ENCODE peak calls at places on chromosomes 16 and 17, in seven cellular contexts. Y is fibroblast of lung, B is heart right ventricle, X is ascending aorta, J is small intestine, L is GM23338, F is gastrocnemius medialis. E is an unnamed sample. For H3K27me3 and H3K4me1, the result is how much of the 10 kb centered on the place peaks cover.

GRCh38 chr16:75589301-75589700 is 23.1 kb downstream of the GABARAPL2 start:
- DNase-seq in Y (peak), B (peak), X (no peak), J (no peak), L (no peak), F (no peak), E (no peak)

GRCh38 chr16:11977206-11978041 is 890 bp downstream of the SNX29 start:
- DNase-seq in Y (peak), B (peak), X (no peak), J (no peak), L (no peak), F (no peak), E (no peak)

GRCh38 chr16:6905601-6906000 is 427.0 kb upstream of the RBFOX1 start:
- DNase-seq in Y (no peak), B (no peak), X (no peak), J (no peak), L (no peak), F (no peak), E (no peak)

GRCh38 chr17:5819396-5819795 is 235.1 kb upstream of the NLRP1 start:
- DNase-seq in Y (peak), B (no peak), X (no peak), J (no peak), L (no peak), F (no peak), E (no peak)

GRCh38 chr16:56517206-56517605 is 2.6 kb downstream of the BBS2 start:
- DNase-seq in Y (no peak), B (no peak), X (no peak), J (no peak), L (no peak), F (no peak), E (no peak)

GRCh38 chr17:75475851-75476250 is 19.4 kb downstream of the TMEM94 start:
- DNase-seq in Y (peak), B (peak), X (no peak), J (no peak), L (no peak), F (no peak), E (no peak)

GRCh38 chr16:54080524-54081008 is 206.0 kb downstream of the IRX3 start:
- DNase-seq in Y (peak), B (no peak), X (no peak), J (no peak), L (no peak), F (no peak), E (no peak)

GRCh38 chr16:83475108-83475507 is 332.7 kb upstream of the HSBP1 start:
- DNase-seq in Y (no peak), B (no peak), X (no peak), J (no peak), L (no peak), F (no peak), E (no peak)

GRCh38 chr17:75738218-75738802 is 17.1 kb downstream of the ITGB4 start:
- DNase-seq in Y (no peak), B (no peak), X (no peak), J (no peak), L (no peak), F (no peak), E (no peak)

GRCh38 chr17:18951941-18952842 is at the start of gene SLC5A10:
- DNase-seq in Y (no peak), B (no peak), X (no peak), J (no peak), L (peak), F (no peak), E (no peak)

GRCh38 chr17:6470146-6470718 is 26.0 kb downstream of the PIMREG start:
- DNase-seq in Y (no peak), B (no peak), X (no peak), J (no peak), L (no peak), F (no peak), E (no peak)

GRCh38 chr17:67557921-67558320 is 159.8 kb upstream of the NOL11 start:
- DNase-seq in Y (peak), B (no peak), X (no peak), J (no peak), L (no peak), F (no peak), E (no peak)

GRCh38 chr17:80565347-80566053 is 20.9 kb downstream of the RPTOR start:
- DNase-seq in Y (no peak), B (no peak), X (no peak), J (no peak), L (peak), F (no peak), E (no peak)

DNA sequence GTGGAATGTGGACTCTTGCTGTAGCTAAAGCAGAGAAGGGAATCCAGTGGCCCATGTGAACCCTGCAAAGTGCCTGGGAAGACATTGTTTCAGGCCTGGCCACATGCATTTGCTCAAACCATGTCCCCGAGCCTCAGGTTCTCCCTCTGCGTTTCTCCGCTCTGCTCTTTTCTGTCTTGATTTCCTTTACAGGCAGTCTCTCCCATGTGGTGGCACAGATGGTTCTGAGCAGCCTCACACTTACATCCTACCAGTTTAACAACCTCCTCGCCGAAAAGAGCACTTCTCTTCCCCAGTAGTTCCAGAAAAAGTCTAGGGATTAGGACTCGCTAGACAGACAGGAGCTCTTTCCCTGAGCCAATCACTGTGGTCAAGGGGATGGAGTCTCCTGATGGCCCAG is 28.3 kb upstream of the MYH10 start:
- DNase-seq in Y (no peak), B (no peak), X (no peak), J (no peak), L (no peak), F (no peak), E (no peak)
- H3K27me3 ChIP-seq in Y (under half), B (under half), X (under half), J (under half), L (under half), F (under half), E (under half)

DNA sequence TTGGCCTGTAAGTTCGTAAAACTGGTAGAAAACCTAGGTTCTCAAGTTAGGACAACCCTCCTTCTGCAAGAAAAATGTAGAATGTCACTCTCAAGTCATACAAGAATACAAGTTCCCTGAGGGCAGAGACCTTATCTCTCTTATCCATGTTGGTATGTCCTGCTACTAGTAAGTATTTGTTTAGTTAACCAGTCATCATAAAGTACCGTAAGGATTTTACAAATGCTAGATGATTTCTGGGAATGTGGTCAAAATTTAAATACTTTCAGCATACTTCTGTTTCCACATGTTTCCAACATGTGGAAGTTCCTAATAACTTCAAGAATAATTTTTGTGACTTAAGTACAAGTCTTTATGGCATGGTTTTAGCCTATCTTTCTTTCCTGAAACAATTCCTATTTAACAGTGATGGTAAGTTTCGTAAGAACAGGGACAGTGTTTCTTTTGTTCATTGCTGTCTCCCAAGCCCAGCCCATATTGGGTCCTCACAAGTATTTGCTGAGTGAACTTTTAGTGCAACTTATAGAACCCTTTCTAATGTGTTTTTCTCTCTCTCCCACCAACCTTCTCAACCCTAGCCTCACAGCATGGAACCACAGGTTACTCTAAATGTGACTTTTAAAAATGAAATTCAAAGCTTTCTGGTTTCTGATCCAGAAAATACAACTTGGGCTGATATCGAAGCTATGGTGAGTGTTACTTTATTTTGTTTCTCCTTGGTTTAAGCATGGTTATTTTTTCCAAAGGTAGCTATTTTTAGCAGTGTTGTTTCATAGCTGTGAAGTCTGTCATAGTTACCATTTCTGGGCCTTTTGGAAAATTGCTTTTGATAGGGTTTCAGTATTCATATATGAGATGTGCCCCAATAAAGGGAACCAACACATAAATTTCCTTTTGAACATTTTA is 4.5 kb downstream of the NBR1 start:
- DNase-seq in Y (peak), B (no peak), X (no peak), J (peak), L (no peak), F (no peak), E (no peak)
- H3K27ac ChIP-seq in Y (peak), B (peak), X (peak), J (peak), L (peak), F (peak), E (peak)

DNA sequence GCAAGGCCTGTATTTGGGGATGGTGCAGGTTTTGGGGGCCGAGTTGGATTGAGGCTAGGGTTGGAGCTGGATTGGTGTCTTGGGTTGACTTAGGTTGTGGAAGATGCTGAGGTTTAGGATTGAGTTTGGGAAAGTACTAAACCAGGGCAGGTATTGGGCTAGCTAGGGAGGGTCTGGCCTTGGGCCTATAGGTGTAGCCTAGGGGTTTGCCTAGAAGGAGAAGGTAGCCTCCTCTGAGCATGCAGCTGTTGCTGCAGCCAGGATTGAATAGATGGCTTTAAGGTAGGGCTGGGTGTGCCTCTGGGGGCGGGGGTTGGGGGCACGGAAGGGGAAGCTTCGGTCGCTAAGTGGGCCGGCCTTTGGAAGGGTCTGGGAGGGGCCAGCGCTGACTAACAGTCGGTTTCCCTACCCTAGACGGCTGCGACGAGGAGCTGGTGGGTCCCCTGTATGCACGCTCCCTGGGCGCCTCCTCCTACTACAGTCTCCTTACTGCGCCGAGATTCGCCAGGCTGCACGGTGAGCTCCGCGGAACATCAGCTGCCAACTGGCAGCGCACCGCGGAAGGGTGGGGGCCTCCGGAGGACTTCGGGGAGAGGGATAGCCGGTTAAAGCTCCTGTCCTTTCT is 1.2 kb downstream of the CNTNAP1 start:
- DNase-seq in Y (peak), B (no peak), X (no peak), J (no peak), L (peak), F (no peak), E (no peak)
- H3K4me1 ChIP-seq in Y (under half), B (half or more), X (under half), J (under half), L (under half), F (under half), E (under half)

GRCh38 chr17:55793272-55793671 is 42.4 kb downstream of the PCTP start:
- DNase-seq in Y (no peak), B (no peak), X (no peak), J (no peak), L (no peak), F (no peak), E (no peak)
- H3K27me3 ChIP-seq in Y (under half), B (under half), X (under half), J (under half), L (under half), F (under half), E (under half)

E was measured in colonic mucosa.